ENCODE peak calls at places on chromosome 3, in six cellular contexts. N is tibial artery, V is SK-N-SH, D is fibroblast of mammary gland, H is HL-60, X is A549. M is an unnamed sample.

GRCh38 chr3:21435871-21436270 is 315.1 kb downstream of the ZNF385D start:
- DNase-seq in N (no peak), V (no peak), D (peak), H (no peak), X (no peak), M (no peak)

GRCh38 chr3:123278446-123278845 is 76.7 kb downstream of the SEC22A start:
- DNase-seq in N (no peak), V (no peak), D (no peak), H (no peak), X (no peak), M (no peak)

GRCh38 chr3:12875857-12876451 is 34.6 kb upstream of the RPL32 start:
- DNase-seq in N (no peak), V (peak), D (peak), H (no peak), X (no peak), M (peak)

GRCh38 chr3:123347691-123348264 is 101.1 kb downstream of the ADCY5 start:
- DNase-seq in N (no peak), V (no peak), D (no peak), H (no peak), X (no peak), M (no peak)

GRCh38 chr3:142459929-142460328 is 12.1 kb upstream of the XRN1 start:
- DNase-seq in N (no peak), V (no peak), D (peak), H (no peak), X (no peak), M (no peak)

GRCh38 chr3:169664034-169664820 is 715 bp upstream of the MECOM start:
- DNase-seq in N (no peak), V (peak), D (no peak), H (no peak), X (no peak), M (peak)

GRCh38 chr3:179739816-179740594 is 87.2 kb downstream of the USP13 start:
- DNase-seq in N (no peak), V (no peak), D (no peak), H (no peak), X (no peak), M (no peak)

GRCh38 chr3:172824229-172824628 is 73.7 kb downstream of the ECT2 start:
- DNase-seq in N (no peak), V (no peak), D (no peak), H (no peak), X (no peak), M (no peak)

GRCh38 chr3:29693863-29694262 is 413.0 kb downstream of the RBMS3 start:
- DNase-seq in N (no peak), V (peak), D (peak), H (no peak), X (peak), M (peak)

GRCh38 chr3:111690242-111690641 is 95.1 kb upstream of the ZBED2 start:
- DNase-seq in N (no peak), V (no peak), D (peak), H (no peak), X (no peak), M (no peak)

GRCh38 chr3:197508511-197508910 is 47.3 kb downstream of the BDH1 start:
- DNase-seq in N (no peak), V (no peak), D (no peak), H (no peak), X (no peak), M (no peak)

GRCh38 chr3:31268868-31269267 is 263.9 kb upstream of the STT3B start:
- DNase-seq in N (no peak), V (no peak), D (no peak), H (peak), X (no peak), M (no peak)

GRCh38 chr3:13786811-13787210 is 93.1 kb downstream of the WNT7A start:
- DNase-seq in N (no peak), V (no peak), D (no peak), H (no peak), X (no peak), M (no peak)

GRCh38 chr3:41125258-41125657 is 74.0 kb upstream of the CTNNB1 start:
- DNase-seq in N (no peak), V (no peak), D (no peak), H (no peak), X (no peak), M (no peak)

GRCh38 chr3:54243262-54243931 is 121.0 kb downstream of the CACNA2D3 start:
- DNase-seq in N (no peak), V (no peak), D (no peak), H (no peak), X (peak), M (no peak)

GRCh38 chr3:99409961-99410360 is 228.4 kb upstream of the COL8A1 start:
- DNase-seq in N (no peak), V (no peak), D (no peak), H (no peak), X (no peak), M (no peak)

GRCh38 chr3:29642393-29643033 is 361.6 kb downstream of the RBMS3 start:
- DNase-seq in N (no peak), V (peak), D (peak), H (no peak), X (no peak), M (no peak)

GRCh38 chr3:16464499-16465150 is 48.9 kb downstream of the RFTN1 start:
- DNase-seq in N (no peak), V (no peak), D (no peak), H (no peak), X (no peak), M (no peak)

GRCh38 chr3:143763568-143764162 is 84.6 kb downstream of the SLC9A9 start:
- DNase-seq in N (no peak), V (no peak), D (peak), H (no peak), X (no peak), M (no peak)

GRCh38 chr3:11010406-11011165 is 18.0 kb downstream of the SLC6A1 start:
- DNase-seq in N (no peak), V (no peak), D (no peak), H (no peak), X (no peak), M (no peak)

GRCh38 chr3:58062469-58062868 is 54.2 kb downstream of the FLNB start:
- DNase-seq in N (no peak), V (peak), D (peak), H (no peak), X (no peak), M (no peak)

GRCh38 chr3:64444619-64445317 is 219.5 kb upstream of the PRICKLE2 start:
- DNase-seq in N (no peak), V (peak), D (no peak), H (no peak), X (no peak), M (no peak)

DNA sequence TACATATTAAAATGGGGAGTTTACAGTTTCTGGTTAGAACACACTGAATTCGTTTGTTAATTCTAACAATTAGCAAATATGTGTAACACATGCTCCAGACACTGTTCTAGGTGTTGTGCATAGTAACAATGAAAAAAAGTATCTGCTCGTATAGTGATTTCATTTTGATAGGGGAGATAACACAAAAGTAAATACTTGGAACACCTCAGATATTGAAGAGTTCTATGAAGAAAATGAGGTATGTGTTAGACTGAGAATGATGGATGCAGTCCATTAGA is 6.8 kb upstream of the TMF1 start:
- DNase-seq in N (no peak), V (no peak), D (no peak), H (no peak), X (no peak), M (no peak)
- TF ChIP-seq CTCF in N (no peak), V (no peak), D (no peak), H (no peak), X (no peak), M (no peak)

DNA sequence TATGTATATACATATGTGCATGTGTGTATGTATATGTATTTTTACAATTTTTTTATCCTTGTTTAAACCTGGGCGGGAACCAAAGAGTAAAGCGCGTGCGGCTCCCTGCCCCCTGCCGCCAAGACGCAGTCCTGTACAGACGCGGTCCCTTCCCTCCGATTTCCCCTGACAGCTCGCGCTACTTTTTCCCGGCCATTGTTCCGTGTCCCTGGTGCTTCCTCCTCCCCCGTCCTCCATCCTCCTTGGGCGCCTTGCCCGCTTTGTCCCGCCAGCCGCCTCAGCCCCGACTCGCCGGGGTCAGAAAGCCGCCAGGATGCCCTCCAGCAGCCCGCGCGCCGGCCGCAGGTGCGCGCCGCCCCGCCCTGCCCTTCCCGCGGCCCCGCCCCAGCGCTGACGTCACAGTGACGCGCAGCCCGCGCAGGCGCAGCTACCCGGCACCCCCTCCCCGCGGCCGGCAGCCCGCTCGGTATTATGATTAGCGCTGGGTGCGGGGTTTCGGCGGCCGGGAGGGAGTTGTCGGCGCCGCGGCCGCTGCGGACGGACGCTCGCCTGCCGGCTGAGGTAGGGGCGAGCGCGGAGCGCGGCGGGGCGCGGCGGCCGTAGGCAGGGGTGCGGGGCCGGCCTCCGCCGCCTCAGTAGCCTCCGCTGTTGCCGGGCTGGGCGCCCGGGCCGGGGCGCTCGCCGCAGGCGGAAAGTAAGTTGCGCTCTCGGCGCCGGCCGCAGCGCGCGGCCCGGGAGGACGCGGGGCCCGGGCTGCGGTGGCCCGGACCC is at the start of gene SNRK:
- DNase-seq in N (peak), V (peak), D (peak), H (peak), X (peak), M (peak)
- TF ChIP-seq CTCF in N (no peak), V (peak), D (peak), H (no peak), X (no peak), M (no peak)

DNA sequence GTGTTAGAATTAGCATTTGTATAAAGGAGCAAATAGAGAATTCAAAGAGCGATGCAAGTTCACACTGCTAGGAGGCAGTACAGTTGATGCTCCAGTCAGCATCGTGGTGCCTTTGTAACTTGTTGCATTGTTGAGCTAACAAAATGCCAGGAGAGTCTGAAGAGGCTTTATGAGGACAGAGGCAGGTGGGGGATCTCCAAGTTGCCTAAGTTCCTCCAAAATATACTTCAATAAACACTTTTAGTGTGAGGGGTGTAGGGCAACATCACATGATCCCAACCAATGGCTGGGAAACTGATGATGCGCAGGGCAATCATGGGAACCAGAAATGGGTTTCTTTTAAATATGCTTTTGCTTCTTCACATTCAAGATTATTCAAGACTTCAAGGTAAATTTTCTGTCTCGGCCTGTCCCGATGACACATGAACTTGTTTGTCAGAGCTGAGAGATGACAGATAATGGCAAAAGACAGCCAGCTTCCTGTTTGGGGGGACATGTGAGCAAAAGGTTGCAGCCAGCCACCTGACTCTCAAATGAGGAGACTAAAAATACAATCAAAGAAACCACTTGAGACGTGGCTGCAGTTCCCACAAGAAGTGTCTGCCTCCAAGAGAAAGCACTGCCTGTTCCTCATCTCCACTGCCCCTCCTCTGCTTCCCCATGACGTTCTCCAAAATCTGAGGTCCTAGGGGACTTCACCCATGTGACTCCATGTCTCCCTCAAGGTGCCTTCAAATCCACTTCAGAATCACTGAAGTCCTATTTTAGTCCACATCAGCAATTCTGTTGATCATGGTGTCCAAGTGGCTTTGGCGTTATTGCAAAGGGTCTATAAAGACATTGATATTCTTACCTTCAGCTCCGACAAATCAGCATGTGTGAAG is 39.3 kb downstream of the KLHL6 start:
- DNase-seq in N (no peak), V (no peak), D (no peak), H (no peak), X (no peak), M (no peak)
- TF ChIP-seq CTCF in N (no peak), V (no peak), D (no peak), H (no peak), X (no peak), M (no peak)

DNA sequence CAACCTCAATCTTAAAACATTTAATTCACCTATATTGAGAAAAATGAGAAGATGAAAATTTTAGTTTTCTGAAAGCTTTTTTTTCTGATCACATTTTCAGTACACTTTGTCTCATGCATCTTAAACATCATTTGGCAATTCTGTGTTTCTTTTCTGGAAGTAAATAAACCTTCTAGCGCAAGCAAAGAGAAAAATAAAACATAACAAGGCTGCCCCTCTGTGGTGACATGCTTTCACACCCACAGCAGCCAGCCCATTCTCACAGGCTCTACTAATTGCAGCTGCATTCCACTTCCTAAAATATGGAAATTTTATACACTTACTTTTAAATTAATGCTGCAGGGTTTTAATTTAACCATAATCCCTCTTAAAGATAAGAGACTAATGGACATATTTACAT is 90.0 kb downstream of the NEK10 start:
- DNase-seq in N (no peak), V (peak), D (peak), H (no peak), X (no peak), M (no peak)
- TF ChIP-seq CTCF in N (peak), V (peak), D (peak), H (no peak), X (peak), M (no peak)

GRCh38 chr3:9955611-9956352 is 3.6 kb upstream of the PRRT3 start:
- DNase-seq in N (no peak), V (no peak), D (no peak), H (no peak), X (no peak), M (no peak)

GRCh38 chr3:9951598-9951961 is 628 bp downstream of the PRRT3 start:
- DNase-seq in N (no peak), V (peak), D (no peak), H (no peak), X (no peak), M (no peak)

GRCh38 chr3:9951962-9952805 is at the start of gene PRRT3:
- DNase-seq in N (no peak), V (peak), D (peak), H (no peak), X (no peak), M (peak)

GRCh38 chr3:9955067-9955502 is 2.9 kb upstream of the PRRT3 start:
- DNase-seq in N (no peak), V (no peak), D (no peak), H (no peak), X (no peak), M (no peak)

DNA sequence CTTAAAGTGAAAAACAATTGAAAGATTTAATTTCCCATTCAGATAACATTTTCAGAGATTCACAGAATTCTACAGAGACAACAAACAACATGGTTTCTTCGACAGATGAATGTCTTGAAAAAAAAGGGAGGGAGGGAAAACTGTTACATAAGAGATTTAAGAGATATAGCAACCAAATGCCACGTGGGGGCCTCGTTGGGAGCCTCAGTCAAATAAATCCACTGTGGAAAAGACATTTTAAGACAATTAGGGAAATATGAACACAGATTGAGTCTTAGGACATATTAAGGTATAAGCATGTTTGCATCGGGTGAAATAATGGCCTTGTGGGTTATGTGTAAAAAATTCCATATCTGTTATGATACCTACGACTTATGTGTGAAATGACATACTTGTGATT is 5.0 kb upstream of the PRRT3 start:
- DNase-seq in N (no peak), V (no peak), D (no peak), H (no peak), X (no peak), M (no peak)
- TF ChIP-seq CTCF in N (peak), V (peak), D (peak), H (no peak), X (peak), M (no peak)

DNA sequence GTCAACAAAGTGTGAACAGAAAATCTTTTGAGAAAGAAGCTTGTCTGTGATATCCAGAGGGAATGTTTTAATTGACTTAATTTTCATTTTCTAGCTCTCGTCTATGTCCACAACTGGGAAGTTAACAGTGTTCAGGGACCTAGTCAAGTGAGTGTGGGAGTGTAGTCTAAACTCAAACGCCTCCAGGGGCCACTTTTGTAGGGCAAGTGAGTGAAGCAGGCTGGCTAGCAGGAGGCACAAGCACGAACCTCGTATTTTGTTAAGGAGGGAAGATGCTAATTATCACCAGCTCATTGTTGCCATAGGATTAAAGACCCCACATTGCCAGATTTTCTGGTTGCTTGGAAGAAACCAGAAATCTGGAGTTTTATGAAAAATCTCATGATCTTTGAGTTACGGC is 135.8 kb downstream of the CPNE4 start:
- DNase-seq in N (no peak), V (no peak), D (no peak), H (no peak), X (no peak), M (no peak)
- TF ChIP-seq CTCF in N (no peak), V (no peak), D (no peak), H (no peak), X (no peak), M (no peak)

DNA sequence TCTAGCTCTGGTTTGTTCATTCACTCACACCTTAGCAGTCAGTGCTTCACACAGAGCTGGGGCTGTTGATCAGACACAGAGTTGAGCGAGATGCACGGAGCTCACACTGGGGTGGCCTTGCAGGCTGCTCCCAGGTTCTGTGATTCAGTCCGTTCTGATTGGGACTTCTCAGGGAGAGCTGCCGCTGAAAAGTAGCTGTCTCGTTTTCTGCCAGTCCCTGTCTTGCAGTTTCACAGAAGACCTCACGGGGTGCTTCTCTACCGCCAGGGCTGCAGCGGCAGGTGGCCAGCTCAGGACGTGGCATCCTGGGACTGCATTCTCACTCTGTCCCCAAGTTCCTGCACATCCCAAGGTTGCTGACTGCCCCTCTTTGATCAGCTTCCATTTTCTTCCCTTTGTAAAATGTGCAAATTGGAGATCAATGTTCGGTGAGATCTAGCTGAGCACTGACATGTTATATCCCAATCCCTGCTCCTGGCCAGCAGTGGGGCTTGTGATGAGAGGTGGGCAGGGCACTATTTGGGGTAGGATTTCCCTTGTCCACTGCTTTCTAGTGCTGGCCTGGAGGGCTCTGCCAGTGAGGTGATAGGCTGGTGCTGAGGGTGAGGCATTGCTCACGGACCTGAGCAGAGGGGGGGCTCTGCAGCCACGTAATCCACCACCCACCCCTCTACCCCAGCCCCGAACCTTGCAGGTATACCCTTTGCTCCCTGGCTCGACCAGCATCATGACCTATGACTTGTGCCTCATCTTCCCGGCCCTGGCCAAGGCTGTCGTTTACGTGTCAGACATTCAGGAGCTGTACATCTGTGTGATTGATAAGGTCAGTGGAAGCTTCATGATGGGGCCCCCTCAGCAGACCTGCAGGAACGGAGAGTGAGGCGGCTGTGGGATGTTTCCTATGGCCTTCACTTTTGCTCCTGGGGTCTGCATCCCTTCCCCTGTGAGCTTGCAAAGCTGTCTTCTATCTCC is 5.3 kb upstream of the TXNRD3 start:
- DNase-seq in N (no peak), V (peak), D (peak), H (no peak), X (peak), M (no peak)
- TF ChIP-seq CTCF in N (no peak), V (peak), D (peak), H (peak), X (no peak), M (no peak)

GRCh38 chr3:51819709-51820406 is 40.8 kb upstream of the IQCF6 start:
- DNase-seq in N (no peak), V (no peak), D (no peak), H (no peak), X (peak), M (peak)
- TF ChIP-seq CTCF in N (no peak), V (peak), D (peak), H (peak), X (no peak), M (peak)